ENCODE peak calls at places on chromosome 18, in six cellular contexts. F, O, H, U, S and J are unnamed samples.

GRCh38 chr18:37484893-37485834 is 80.4 kb downstream of the CELF4 start:
- DNase-seq in S (peak), F (no peak), O (peak), U (peak), H (no peak), J (no peak)

GRCh38 chr18:42183746-42184145 is 228.7 kb downstream of the PIK3C3 start:
- DNase-seq in U (peak), O (no peak), S (no peak), F (no peak), H (peak), J (no peak)

GRCh38 chr18:48997985-48998831 is 47.4 kb upstream of the SMAD7 start:
- DNase-seq in U (peak), O (peak), S (peak), H (no peak), F (peak), J (peak)

GRCh38 chr18:31581498-31582197 is 10.0 kb upstream of the TTR start:
- DNase-seq in O (no peak), U (peak), F (no peak), H (no peak), S (no peak), J (no peak)

GRCh38 chr18:34121157-34121807 is 103.4 kb downstream of the NOL4 start:
- DNase-seq in F (no peak), O (no peak), S (peak), U (peak), H (no peak), J (no peak)

GRCh38 chr18:75694292-75694691 is 266.8 kb upstream of the SMIM21 start:
- DNase-seq in H (no peak), S (no peak), F (no peak), O (no peak), U (no peak), J (no peak)

GRCh38 chr18:31513189-31513907 is 15.4 kb downstream of the DSG2 start:
- DNase-seq in H (no peak), S (no peak), U (peak), O (no peak), F (no peak), J (no peak)

GRCh38 chr18:6017160-6017559 is 121.8 kb upstream of the TMEM200C start:
- DNase-seq in U (no peak), S (no peak), O (no peak), F (no peak), H (no peak), J (no peak)

GRCh38 chr18:37299471-37300304 is 265.9 kb downstream of the CELF4 start:
- DNase-seq in O (peak), U (peak), F (peak), H (no peak), S (peak), J (peak)

GRCh38 chr18:58966704-58967103 is 102.0 kb downstream of the ZNF532 start:
- DNase-seq in F (no peak), S (no peak), O (no peak), U (no peak), H (no peak), J (no peak)

GRCh38 chr18:46759885-46760284 is 3.0 kb upstream of the ST8SIA5 start:
- DNase-seq in H (no peak), O (no peak), S (no peak), F (no peak), U (no peak), J (no peak)

GRCh38 chr18:63253428-63254372 is 65.9 kb downstream of the BCL2 start:
- DNase-seq in O (no peak), F (no peak), S (no peak), H (no peak), U (peak), J (no peak)

GRCh38 chr18:72672364-72673151 is 128.4 kb upstream of the CBLN2 start:
- DNase-seq in O (peak), H (peak), F (no peak), S (peak), U (peak), J (no peak)

GRCh38 chr18:13136056-13136688 is 82.4 kb upstream of the LDLRAD4 start:
- DNase-seq in U (no peak), H (no peak), O (no peak), F (no peak), S (no peak), J (no peak)

GRCh38 chr18:37019157-37019571 is 190.2 kb downstream of the KIAA1328 start:
- DNase-seq in F (no peak), O (peak), S (peak), H (peak), U (peak), J (no peak)

GRCh38 chr18:26327062-26327461 is 100.8 kb downstream of the TAF4B start:
- DNase-seq in H (no peak), O (no peak), U (no peak), F (no peak), S (no peak), J (no peak)

GRCh38 chr18:79693561-79694205 is 14.1 kb downstream of the CTDP1 start:
- DNase-seq in H (no peak), O (peak), S (no peak), F (peak), U (no peak), J (no peak)

GRCh38 chr18:9619545-9619944 is 5.2 kb upstream of the PPP4R1 start:
- DNase-seq in U (peak), H (no peak), O (no peak), F (no peak), S (no peak), J (no peak)

GRCh38 chr18:79744625-79745024 is 53.1 kb upstream of the KCNG2 start:
- DNase-seq in F (peak), O (no peak), U (no peak), H (peak), S (no peak), J (no peak)